ENCODE peak calls at places on chromosomes 6 and 20, in ten cellular contexts. K, X, O, Y, V, B, T, P, Q and F are unnamed samples.

GRCh38 chr6:160858886-160859285 is 132.7 kb upstream of the MAP3K4 start:
- DNase-seq in K (no peak), O (no peak), P (no peak), V (no peak), Y (no peak), T (no peak), X (no peak), B (no peak), Q (no peak), F (no peak)

GRCh38 chr6:123016431-123017110 is 20.5 kb downstream of the CLVS2 start:
- DNase-seq in Y (no peak), P (no peak), K (no peak), T (no peak), Q (no peak), X (peak), O (peak), V (no peak), B (no peak), F (no peak)

GRCh38 chr6:143836150-143836549 is 7.0 kb upstream of the LTV1 start:
- DNase-seq in P (no peak), K (no peak), V (no peak), Q (no peak), X (no peak), Y (no peak), B (no peak), O (no peak), T (no peak), F (no peak)

GRCh38 chr6:36805917-36806316 is 33.3 kb downstream of the CPNE5 start:
- DNase-seq in V (peak), B (no peak), T (no peak), K (no peak), O (no peak), P (no peak), Y (no peak), Q (no peak), X (peak), F (no peak)

GRCh38 chr20:57148266-57148665 is 118.2 kb downstream of the BMP7 start:
- DNase-seq in B (no peak), V (no peak), X (no peak), Q (no peak), Y (no peak), T (no peak), O (no peak), P (no peak), K (no peak), F (no peak)

GRCh38 chr6:139028242-139028657 is 295 bp upstream of the ABRACL start:
- DNase-seq in B (no peak), K (no peak), X (peak), V (no peak), Q (no peak), T (no peak), Y (no peak), P (no peak), O (no peak), F (no peak)

GRCh38 chr20:63068711-63069367 is 62.1 kb upstream of the BHLHE23 start:
- DNase-seq in Q (no peak), B (no peak), K (peak), X (no peak), T (no peak), P (no peak), V (no peak), Y (no peak), O (no peak), F (no peak)

GRCh38 chr6:31765910-31766794 is 3.7 kb downstream of the SAPCD1 start:
- DNase-seq in V (peak), K (peak), P (peak), Q (no peak), B (no peak), Y (no peak), O (no peak), T (no peak), X (peak), F (no peak)

GRCh38 chr6:35739645-35740517 is 3.0 kb downstream of the ARMC12 start:
- DNase-seq in V (peak), T (no peak), B (no peak), O (no peak), Q (no peak), K (no peak), X (peak), P (no peak), Y (no peak), F (no peak)

GRCh38 chr20:8305449-8305978 is 173.4 kb downstream of the PLCB1 start:
- DNase-seq in O (peak), Q (peak), Y (peak), X (peak), B (no peak), T (peak), P (peak), K (peak), V (peak), F (peak)

GRCh38 chr20:8303651-8304050 is 171.6 kb downstream of the PLCB1 start:
- DNase-seq in Y (no peak), K (no peak), V (no peak), T (no peak), B (no peak), X (no peak), P (no peak), O (no peak), Q (no peak), F (no peak)

GRCh38 chr20:8304124-8304800 is 172.2 kb downstream of the PLCB1 start:
- DNase-seq in X (peak), B (peak), O (no peak), V (no peak), T (no peak), Y (no peak), P (no peak), K (no peak), Q (no peak), F (no peak)

GRCh38 chr20:8309638-8310037 is 177.6 kb downstream of the PLCB1 start:
- DNase-seq in V (peak), Y (no peak), B (no peak), P (no peak), K (no peak), T (no peak), Q (no peak), O (no peak), X (peak), F (no peak)

DNA sequence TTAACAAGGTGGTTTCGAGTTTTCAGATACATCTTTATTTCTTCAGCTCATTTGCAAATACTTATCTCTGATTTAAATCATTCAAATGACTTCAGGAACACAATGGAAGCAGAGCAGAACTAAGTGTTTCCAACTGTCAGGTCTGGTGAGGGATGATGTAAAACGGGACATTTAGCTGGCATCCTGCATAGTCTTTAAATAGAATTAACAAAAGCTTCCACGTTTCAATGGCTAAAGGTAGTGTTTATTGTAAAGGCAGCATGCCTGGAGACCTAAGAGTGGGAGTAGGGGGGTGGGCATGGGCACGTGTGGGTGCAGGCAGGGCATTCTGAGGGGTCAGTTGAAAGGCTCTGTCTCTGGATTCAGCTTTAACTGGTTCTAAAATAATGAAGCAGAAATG is 174.8 kb downstream of the PLCB1 start:
- DNase-seq in T (no peak), K (peak), V (no peak), Y (no peak), P (no peak), X (peak), Q (no peak), B (no peak), O (no peak), F (no peak)
- TF ChIP-seq CTCF in T (no peak), K (no peak), V (no peak), Y (no peak), P (no peak), X (no peak), Q (no peak), B (no peak), O (no peak), F (no peak)

GRCh38 chr6:16471222-16471784 is 232.9 kb downstream of the GMPR start:
- DNase-seq in B (no peak), X (no peak), O (no peak), Q (no peak), Y (no peak), K (no peak), P (no peak), T (no peak), V (no peak), F (no peak)

GRCh38 chr6:16473184-16473907 is 235.0 kb downstream of the GMPR start:
- DNase-seq in K (no peak), X (no peak), Y (no peak), V (no peak), T (no peak), O (no peak), Q (no peak), B (no peak), P (no peak), F (no peak)

GRCh38 chr6:16471898-16472297 is 233.5 kb downstream of the GMPR start:
- DNase-seq in V (no peak), P (no peak), O (no peak), X (no peak), B (no peak), Y (no peak), K (no peak), Q (no peak), T (no peak), F (no peak)

GRCh38 chr6:16473908-16474791 is 235.8 kb downstream of the GMPR start:
- DNase-seq in T (no peak), Y (no peak), O (no peak), V (no peak), P (no peak), X (no peak), Q (no peak), K (no peak), B (no peak), F (no peak)

GRCh38 chr6:16472349-16473069 is 234.1 kb downstream of the GMPR start:
- DNase-seq in V (no peak), Y (no peak), T (no peak), O (no peak), Q (no peak), K (no peak), P (no peak), B (no peak), X (no peak), F (no peak)
- TF ChIP-seq CTCF in V (no peak), Y (no peak), T (no peak), O (no peak), Q (no peak), K (no peak), P (no peak), B (no peak), X (no peak), F (no peak)

DNA sequence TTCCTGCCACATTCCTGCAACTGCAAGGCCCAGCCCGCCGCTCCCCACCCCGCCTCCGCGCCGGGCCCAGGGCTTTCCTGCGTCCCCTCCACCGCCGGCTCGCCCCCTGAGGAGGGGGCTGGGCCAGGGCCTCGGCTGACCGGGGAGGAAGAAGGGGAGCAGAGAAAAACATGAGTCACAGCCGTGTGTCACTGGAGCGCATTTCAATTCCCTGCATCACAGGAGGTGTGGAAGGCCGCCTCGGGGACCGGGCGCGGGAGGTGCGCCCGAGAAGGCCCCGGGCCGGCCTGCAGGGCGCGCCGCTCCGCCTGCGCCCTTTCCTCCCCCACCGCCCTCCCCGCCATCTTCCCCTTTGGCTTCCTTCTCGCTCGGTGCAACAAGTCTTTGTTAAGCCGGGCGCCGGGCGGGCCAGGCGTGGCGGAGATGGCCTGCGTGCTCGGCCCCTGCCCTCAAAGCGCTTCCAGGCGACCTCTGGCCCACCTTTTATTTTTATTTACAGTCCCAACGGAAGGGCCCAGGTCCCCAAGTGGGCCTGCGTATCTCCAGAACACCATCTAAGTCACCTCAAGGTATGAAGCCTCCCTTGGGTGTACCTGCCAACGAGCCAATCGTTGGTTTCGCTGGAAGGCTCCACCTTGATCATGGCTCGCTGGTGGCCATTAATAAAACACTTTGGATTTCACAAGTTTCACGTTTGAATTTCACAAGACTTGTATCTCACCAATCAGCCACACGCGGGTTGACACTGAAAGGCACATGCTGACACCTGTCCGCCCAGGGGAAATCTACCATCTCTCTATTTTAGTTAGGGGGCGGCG is 859 bp upstream of the HMGA1 start:
- DNase-seq in T (peak), Y (peak), X (peak), O (peak), V (no peak), P (peak), K (no peak), B (no peak), Q (no peak), F (no peak)
- TF ChIP-seq CTCF in T (no peak), Y (no peak), X (peak), O (no peak), V (no peak), P (no peak), K (no peak), B (no peak), Q (no peak), F (no peak)

GRCh38 chr6:169495601-169496000 is 206.2 kb downstream of the WDR27 start:
- DNase-seq in Y (no peak), B (no peak), O (no peak), P (no peak), K (no peak), X (no peak), Q (no peak), T (no peak), V (no peak), F (no peak)
- TF ChIP-seq CTCF in Y (no peak), B (no peak), O (no peak), P (no peak), K (no peak), X (no peak), Q (no peak), T (no peak), V (no peak), F (no peak)

GRCh38 chr20:37999526-38000263 is 33.6 kb downstream of the TTI1 start:
- DNase-seq in P (no peak), B (no peak), O (no peak), K (no peak), Y (no peak), Q (no peak), X (no peak), V (no peak), T (no peak), F (no peak)
- TF ChIP-seq CTCF in P (no peak), B (no peak), O (no peak), K (no peak), Y (no peak), Q (no peak), X (no peak), V (no peak), T (no peak), F (no peak)